ENCODE peak calls at places on chromosomes 13 and 19, in five cellular contexts. I is colonic mucosa, T is aorta, O is IMR-90, P is retinal pigment epithelial cell. Q is an unnamed sample.

GRCh38 chr13:47038196-47038595 is 141.3 kb upstream of the HTR2A start:
- DNase-seq in O (peak; percentile 31), I (no peak), P (no peak), T (no peak), Q (no peak)

GRCh38 chr13:21849323-21849722 is 178.4 kb downstream of the FGF9 start:
- DNase-seq in I (no peak), T (no peak), O (peak; percentile 43), P (no peak), Q (no peak)

GRCh38 chr13:72403396-72404010 is 323.9 kb downstream of the MZT1 start:
- DNase-seq in P (no peak), I (no peak), O (no peak), T (no peak), Q (no peak)

GRCh38 chr19:11382898-11383705 is 1.0 kb downstream of the EPOR start:
- DNase-seq in I (peak; percentile 66), O (no peak), P (no peak), T (peak; percentile 86), Q (peak; percentile 79)

GRCh38 chr19:42634409-42635232 is 39.9 kb upstream of the CEACAM8 start:
- DNase-seq in O (peak; percentile 20), P (no peak), T (no peak), I (no peak), Q (no peak)

GRCh38 chr19:42312370-42312769 is 739 bp upstream of the TMEM145 start:
- DNase-seq in O (no peak), P (no peak), T (no peak), I (no peak), Q (no peak)

GRCh38 chr19:57473646-57474045 is 3.7 kb downstream of the ZNF772 start:
- DNase-seq in O (no peak), P (no peak), I (no peak), T (no peak), Q (no peak)

GRCh38 chr13:37878921-37879320 is 9.3 kb upstream of the TRPC4 start:
- DNase-seq in O (no peak), P (no peak), T (no peak), I (no peak), Q (no peak)

GRCh38 chr13:33519561-33520479 is 234.3 kb upstream of the STARD13 start:
- DNase-seq in P (peak; percentile 14), T (no peak), O (peak; percentile 94), I (no peak), Q (no peak)

GRCh38 chr13:97335488-97336134 is 98.4 kb upstream of the RAP2A start:
- DNase-seq in O (no peak), P (no peak), I (no peak), T (no peak), Q (no peak)

GRCh38 chr19:35363001-35363590 is 4.8 kb downstream of the FFAR3 start:
- DNase-seq in P (no peak), O (no peak), I (no peak), T (no peak), Q (no peak)

GRCh38 chr19:16376649-16377048 is 52.0 kb downstream of the KLF2 start:
- DNase-seq in P (no peak), O (no peak), I (no peak), T (no peak), Q (no peak)

GRCh38 chr19:52963229-52963760 is 614 bp upstream of the ZNF816 start:
- DNase-seq in I (peak; percentile 33), P (no peak), T (no peak), O (no peak), Q (peak; percentile 75)

GRCh38 chr13:71751074-71751473 is 115.9 kb downstream of the DACH1 start:
- DNase-seq in I (no peak), T (no peak), P (no peak), O (no peak), Q (no peak)

GRCh38 chr19:17794731-17795494 is at the start of gene B3GNT3:
- DNase-seq in P (no peak), I (peak; percentile 97), O (no peak), T (peak; percentile 83), Q (no peak)

GRCh38 chr13:24032674-24033073 is 127.8 kb upstream of the SPATA13 start:
- DNase-seq in I (no peak), T (no peak), P (no peak), O (peak; percentile 34), Q (no peak)

GRCh38 chr13:75256922-75257321 is 225.0 kb downstream of the TBC1D4 start:
- DNase-seq in P (no peak), T (no peak), O (no peak), I (peak; percentile 62), Q (no peak)

GRCh38 chr13:54029226-54029625 is 1000.6 kb downstream of the OLFM4 start:
- DNase-seq in I (no peak), P (peak; percentile 87), T (no peak), O (no peak), Q (no peak)

GRCh38 chr13:46736568-46736967 is 60.4 kb downstream of the ESD start:
- DNase-seq in O (no peak), T (no peak), I (no peak), P (no peak), Q (no peak)

GRCh38 chr13:27523345-27524073 is 73.1 kb upstream of the MTIF3 start:
- DNase-seq in T (no peak), O (no peak), P (no peak), I (no peak), Q (no peak)

GRCh38 chr13:95697052-95697680 is 20.2 kb downstream of the DNAJC3 start:
- DNase-seq in T (no peak), P (no peak), I (no peak), O (no peak), Q (no peak)

DNA sequence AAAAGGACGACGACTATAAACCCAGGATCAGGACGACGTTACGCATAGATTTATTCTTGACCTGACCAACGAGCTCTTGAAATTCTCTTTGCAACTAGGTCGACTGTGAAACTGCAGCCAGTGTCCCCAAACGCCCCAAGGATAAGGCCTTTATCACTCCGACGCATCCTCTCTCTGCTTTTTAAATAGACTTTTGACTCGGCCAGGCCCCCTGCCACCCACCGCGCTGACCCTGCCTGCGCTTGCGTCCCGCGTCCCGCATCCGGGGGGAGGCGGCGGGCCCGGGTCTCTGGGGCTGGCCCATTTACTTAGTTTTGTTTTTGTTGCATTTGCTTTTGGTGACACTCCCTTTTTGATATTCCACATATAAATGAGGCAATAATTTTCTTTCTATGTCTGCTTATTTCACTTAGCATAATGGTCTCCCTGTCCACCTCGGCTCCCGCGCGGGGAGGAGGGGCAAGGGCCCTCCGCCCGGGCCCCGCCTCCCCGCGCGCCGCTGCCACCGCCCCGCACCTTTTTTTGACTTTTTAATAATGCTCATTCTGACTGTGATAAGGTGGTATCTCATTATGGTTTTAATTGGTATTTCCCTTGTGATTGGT is 17.5 kb downstream of the RB1 start:
- DNase-seq in T (no peak), O (no peak), P (no peak), I (no peak), Q (no peak)
- H3K4me3 ChIP-seq in T (no peak overlapping the region), O (no peak overlapping the region), P (peak overlapping the region; percentile 27), I (peak overlapping the region; percentile 26), Q (no peak overlapping the region)

GRCh38 chr19:39531834-39532232 is 819 bp downstream of the EID2B start:
- DNase-seq in T (no peak), I (no peak), O (no peak), P (no peak), Q (no peak)

GRCh38 chr19:39532233-39533002 is at the start of gene EID2B:
- DNase-seq in O (peak; percentile 95), T (peak; percentile 99), P (peak; percentile 77), I (peak; percentile 93), Q (peak; percentile 95)

GRCh38 chr19:39533791-39534190 is 1.1 kb upstream of the EID2B start:
- DNase-seq in I (no peak), O (no peak), T (no peak), P (no peak), Q (no peak)

DNA sequence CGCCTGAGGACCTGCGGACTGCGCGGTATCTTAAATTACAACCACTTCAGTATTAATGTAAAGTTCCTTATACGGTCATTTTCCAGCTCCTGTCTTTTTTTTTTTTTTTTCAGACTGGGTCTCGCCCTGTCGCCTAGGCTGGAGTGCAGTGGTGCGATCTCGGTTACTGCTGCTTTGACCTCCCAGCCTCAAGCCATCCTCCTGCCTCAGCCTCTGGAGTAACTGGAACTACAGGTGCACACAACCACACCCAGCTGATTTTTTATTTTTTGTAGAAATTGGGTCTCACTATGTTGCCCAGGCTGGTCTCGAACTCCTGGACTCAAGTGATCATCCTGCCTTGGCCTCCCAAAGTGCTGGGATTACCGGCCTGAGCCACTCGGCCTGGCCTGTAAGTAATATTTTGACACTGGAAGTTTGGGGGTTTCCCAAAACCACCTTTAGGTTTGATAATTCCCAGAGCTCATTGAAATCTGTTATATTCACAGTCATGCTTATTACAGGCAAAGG is 406 bp upstream of the EID2B start:
- DNase-seq in P (no peak), I (no peak), T (no peak), O (no peak), Q (no peak)
- H3K4me3 ChIP-seq in P (no peak overlapping the region), I (peak overlapping the region; percentile 64), T (no peak overlapping the region), O (no peak overlapping the region), Q (peak overlapping the region; percentile 95)

GRCh38 chr19:7877249-7877836 is 3.2 kb upstream of the PRR36 start:
- DNase-seq in P (no peak), T (no peak), I (no peak), O (no peak), Q (no peak)

GRCh38 chr19:7873304-7874079 is 698 bp downstream of the PRR36 start:
- DNase-seq in I (no peak), O (no peak), P (no peak), T (no peak), Q (no peak)

GRCh38 chr19:7874080-7874856 is at the start of gene PRR36:
- DNase-seq in I (no peak), O (no peak), P (no peak), T (no peak), Q (no peak)

GRCh38 chr19:7872306-7873204 is 1.6 kb downstream of the PRR36 start:
- DNase-seq in I (no peak), T (no peak), O (no peak), P (no peak), Q (no peak)

DNA sequence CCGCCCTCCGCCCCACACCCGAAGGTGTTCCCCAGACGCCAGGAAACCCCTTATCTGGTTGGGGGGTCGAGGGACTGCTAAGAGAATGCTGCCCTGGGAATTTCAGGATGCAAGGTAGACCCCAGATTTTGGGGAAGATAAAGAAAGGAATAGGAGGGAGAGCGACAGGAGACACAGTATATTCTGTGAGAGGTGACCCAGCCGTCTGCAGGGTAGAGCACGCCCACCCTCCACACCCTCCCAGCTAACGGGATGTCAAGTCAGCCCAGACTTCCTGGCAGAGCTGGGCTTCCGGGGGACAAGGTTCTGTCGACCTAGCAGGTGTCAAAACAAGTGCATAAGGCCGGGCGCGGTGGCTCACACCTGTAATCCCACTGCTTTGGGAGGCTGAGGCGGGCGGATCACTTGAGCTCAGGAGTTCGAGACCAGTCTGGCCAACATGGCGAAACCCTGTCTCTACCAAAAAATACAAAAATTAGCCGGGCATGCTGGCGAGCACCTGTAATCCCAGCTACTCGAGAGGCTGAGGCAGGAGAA is 735 bp upstream of the PRR36 start:
- DNase-seq in I (no peak), T (no peak), P (no peak), O (no peak), Q (no peak)
- H3K4me3 ChIP-seq in I (no peak overlapping the region), T (no peak overlapping the region), P (peak overlapping the region; percentile 73), O (no peak overlapping the region), Q (peak overlapping the region; percentile 61)

GRCh38 chr19:4232614-4233281 is 3.4 kb downstream of the EBI3 start:
- DNase-seq in T (no peak), P (no peak), O (no peak), I (no peak), Q (no peak)

GRCh38 chr19:4227771-4228170 is 1.6 kb upstream of the EBI3 start:
- DNase-seq in I (no peak), P (no peak), O (no peak), T (no peak), Q (no peak)

GRCh38 chr19:4228765-4229178 is 551 bp upstream of the EBI3 start:
- DNase-seq in P (no peak), O (no peak), T (no peak), I (no peak), Q (no peak)

GRCh38 chr19:4225902-4226301 is 3.4 kb upstream of the EBI3 start:
- DNase-seq in T (no peak), O (no peak), P (no peak), I (no peak), Q (no peak)

GRCh38 chr19:4229179-4229931 is at the start of gene EBI3:
- DNase-seq in O (peak; percentile 65), T (no peak), P (no peak), I (no peak), Q (no peak)
- H3K4me3 ChIP-seq in O (no peak within 1 kb of the TSS), T (no peak within 1 kb of the TSS), P (no peak within 1 kb of the TSS), I (no peak within 1 kb of the TSS), Q (no peak within 1 kb of the TSS)

Q was measured in coronary artery.